ENCODE peak calls at places on chromosomes 1 and 21, in ten cellular contexts. One of them, this sample, is unnamed.

GRCh38 chr1:152141971-152142584 is 16.9 kb downstream of the RPTN start:
- DNase-seq in cardiac fibroblast: peak; percentile 77
- DNase-seq in AG10803: peak; percentile 75
- DNase-seq in Jurkat, Clone E6-1: peak; percentile 22
- DNase-seq in GM06990: no peak
- DNase-seq in brain microvascular endothelial cell: peak; percentile 82
- DNase-seq in tibial nerve: peak; percentile 41
- DNase-seq in naive thymus-derived CD4-positive, alpha-beta T cell: no peak
- DNase-seq in psoas muscle: no peak
- DNase-seq in dorsolateral prefrontal cortex: peak; percentile 57
- DNase-seq in this sample: peak; percentile 61

GRCh38 chr1:96634863-96635262 is 86.7 kb upstream of the PTBP2 start:
- DNase-seq in cardiac fibroblast: no peak
- DNase-seq in AG10803: no peak
- DNase-seq in Jurkat, Clone E6-1: no peak
- DNase-seq in GM06990: no peak
- DNase-seq in brain microvascular endothelial cell: no peak
- DNase-seq in tibial nerve: no peak
- DNase-seq in naive thymus-derived CD4-positive, alpha-beta T cell: no peak
- DNase-seq in psoas muscle: no peak
- DNase-seq in dorsolateral prefrontal cortex: no peak
- DNase-seq in this sample: no peak

GRCh38 chr21:34881894-34882371 is 167.2 kb downstream of the RUNX1 start:
- DNase-seq in cardiac fibroblast: peak; percentile 72
- DNase-seq in AG10803: peak; percentile 81
- DNase-seq in Jurkat, Clone E6-1: no peak
- DNase-seq in GM06990: no peak
- DNase-seq in brain microvascular endothelial cell: no peak
- DNase-seq in tibial nerve: no peak
- DNase-seq in naive thymus-derived CD4-positive, alpha-beta T cell: no peak
- DNase-seq in psoas muscle: no peak
- DNase-seq in dorsolateral prefrontal cortex: no peak
- DNase-seq in this sample: no peak

GRCh38 chr21:43574741-43575465 is 84.4 kb downstream of the HSF2BP start:
- DNase-seq in cardiac fibroblast: no peak
- DNase-seq in AG10803: no peak
- DNase-seq in Jurkat, Clone E6-1: no peak
- DNase-seq in GM06990: no peak
- DNase-seq in brain microvascular endothelial cell: no peak
- DNase-seq in tibial nerve: no peak
- DNase-seq in naive thymus-derived CD4-positive, alpha-beta T cell: no peak
- DNase-seq in psoas muscle: peak; percentile 63
- DNase-seq in dorsolateral prefrontal cortex: peak; percentile 30
- DNase-seq in this sample: no peak

GRCh38 chr21:42091899-42092508 is 20.9 kb downstream of the UMODL1 start:
- DNase-seq in cardiac fibroblast: no peak
- DNase-seq in AG10803: no peak
- DNase-seq in Jurkat, Clone E6-1: no peak
- DNase-seq in GM06990: no peak
- DNase-seq in brain microvascular endothelial cell: no peak
- DNase-seq in tibial nerve: no peak
- DNase-seq in naive thymus-derived CD4-positive, alpha-beta T cell: no peak
- DNase-seq in psoas muscle: no peak
- DNase-seq in dorsolateral prefrontal cortex: no peak
- DNase-seq in this sample: no peak

GRCh38 chr1:234823191-234824176 is 213.5 kb upstream of the IRF2BP2 start:
- DNase-seq in cardiac fibroblast: no peak
- DNase-seq in AG10803: no peak
- DNase-seq in Jurkat, Clone E6-1: no peak
- DNase-seq in GM06990: no peak
- DNase-seq in brain microvascular endothelial cell: no peak
- DNase-seq in tibial nerve: no peak
- DNase-seq in naive thymus-derived CD4-positive, alpha-beta T cell: no peak
- DNase-seq in psoas muscle: no peak
- DNase-seq in dorsolateral prefrontal cortex: no peak
- DNase-seq in this sample: peak; percentile 83

GRCh38 chr1:34970829-34971228 is 14.3 kb downstream of the TMEM35B start:
- DNase-seq in cardiac fibroblast: no peak
- DNase-seq in AG10803: no peak
- DNase-seq in Jurkat, Clone E6-1: no peak
- DNase-seq in GM06990: no peak
- DNase-seq in brain microvascular endothelial cell: no peak
- DNase-seq in tibial nerve: no peak
- DNase-seq in naive thymus-derived CD4-positive, alpha-beta T cell: no peak
- DNase-seq in psoas muscle: no peak
- DNase-seq in dorsolateral prefrontal cortex: no peak
- DNase-seq in this sample: no peak

GRCh38 chr1:221839794-221840395 is 98.0 kb upstream of the DUSP10 start:
- DNase-seq in cardiac fibroblast: peak; percentile 83
- DNase-seq in AG10803: peak; percentile 74
- DNase-seq in Jurkat, Clone E6-1: no peak
- DNase-seq in GM06990: peak; percentile 65
- DNase-seq in brain microvascular endothelial cell: peak; percentile 96
- DNase-seq in tibial nerve: no peak
- DNase-seq in naive thymus-derived CD4-positive, alpha-beta T cell: no peak
- DNase-seq in psoas muscle: peak; percentile 91
- DNase-seq in dorsolateral prefrontal cortex: no peak
- DNase-seq in this sample: peak; percentile 40

GRCh38 chr1:33163621-33164071 is 18.2 kb downstream of the TRIM62 start:
- DNase-seq in cardiac fibroblast: peak; percentile 34
- DNase-seq in AG10803: no peak
- DNase-seq in Jurkat, Clone E6-1: no peak
- DNase-seq in GM06990: no peak
- DNase-seq in brain microvascular endothelial cell: peak; percentile 94
- DNase-seq in tibial nerve: no peak
- DNase-seq in naive thymus-derived CD4-positive, alpha-beta T cell: no peak
- DNase-seq in psoas muscle: no peak
- DNase-seq in dorsolateral prefrontal cortex: no peak
- DNase-seq in this sample: no peak

GRCh38 chr1:25051504-25051903 is 121.4 kb upstream of the RUNX3 start:
- DNase-seq in cardiac fibroblast: no peak
- DNase-seq in AG10803: no peak
- DNase-seq in Jurkat, Clone E6-1: no peak
- DNase-seq in GM06990: no peak
- DNase-seq in brain microvascular endothelial cell: no peak
- DNase-seq in tibial nerve: no peak
- DNase-seq in naive thymus-derived CD4-positive, alpha-beta T cell: no peak
- DNase-seq in psoas muscle: no peak
- DNase-seq in dorsolateral prefrontal cortex: no peak
- DNase-seq in this sample: no peak

GRCh38 chr1:184359909-184360308 is 26.9 kb upstream of the C1orf21 start:
- DNase-seq in cardiac fibroblast: no peak
- DNase-seq in AG10803: no peak
- DNase-seq in Jurkat, Clone E6-1: no peak
- DNase-seq in GM06990: no peak
- DNase-seq in brain microvascular endothelial cell: no peak
- DNase-seq in tibial nerve: no peak
- DNase-seq in naive thymus-derived CD4-positive, alpha-beta T cell: no peak
- DNase-seq in psoas muscle: no peak
- DNase-seq in dorsolateral prefrontal cortex: no peak
- DNase-seq in this sample: no peak

GRCh38 chr1:927741-928140 is 4.0 kb downstream of the SAMD11 start:
- DNase-seq in cardiac fibroblast: no peak
- DNase-seq in AG10803: no peak
- DNase-seq in Jurkat, Clone E6-1: no peak
- DNase-seq in GM06990: no peak
- DNase-seq in brain microvascular endothelial cell: no peak
- DNase-seq in tibial nerve: no peak
- DNase-seq in naive thymus-derived CD4-positive, alpha-beta T cell: no peak
- DNase-seq in psoas muscle: no peak
- DNase-seq in dorsolateral prefrontal cortex: no peak
- DNase-seq in this sample: no peak

GRCh38 chr1:924619-925323 is 1.0 kb downstream of the SAMD11 start:
- DNase-seq in cardiac fibroblast: no peak
- DNase-seq in AG10803: peak; percentile 56
- DNase-seq in Jurkat, Clone E6-1: no peak
- DNase-seq in GM06990: no peak
- DNase-seq in brain microvascular endothelial cell: no peak
- DNase-seq in tibial nerve: no peak
- DNase-seq in naive thymus-derived CD4-positive, alpha-beta T cell: no peak
- DNase-seq in psoas muscle: no peak
- DNase-seq in dorsolateral prefrontal cortex: no peak
- DNase-seq in this sample: no peak

GRCh38 chr1:927234-927633 is 3.5 kb downstream of the SAMD11 start:
- DNase-seq in cardiac fibroblast: no peak
- DNase-seq in AG10803: no peak
- DNase-seq in Jurkat, Clone E6-1: no peak
- DNase-seq in GM06990: no peak
- DNase-seq in brain microvascular endothelial cell: no peak
- DNase-seq in tibial nerve: no peak
- DNase-seq in naive thymus-derived CD4-positive, alpha-beta T cell: no peak
- DNase-seq in psoas muscle: no peak
- DNase-seq in dorsolateral prefrontal cortex: no peak
- DNase-seq in this sample: no peak

GRCh38 chr1:923991-924618 is 382 bp downstream of the SAMD11 start:
- DNase-seq in cardiac fibroblast: no peak
- DNase-seq in AG10803: no peak
- DNase-seq in Jurkat, Clone E6-1: no peak
- DNase-seq in GM06990: no peak
- DNase-seq in brain microvascular endothelial cell: no peak
- DNase-seq in tibial nerve: no peak
- DNase-seq in naive thymus-derived CD4-positive, alpha-beta T cell: no peak
- DNase-seq in psoas muscle: no peak
- DNase-seq in dorsolateral prefrontal cortex: no peak
- DNase-seq in this sample: no peak

GRCh38 chr1:925532-926421 is 2.1 kb downstream of the SAMD11 start:
- DNase-seq in cardiac fibroblast: no peak
- DNase-seq in AG10803: peak; percentile 53
- DNase-seq in Jurkat, Clone E6-1: no peak
- DNase-seq in GM06990: no peak
- DNase-seq in brain microvascular endothelial cell: no peak
- DNase-seq in tibial nerve: no peak
- DNase-seq in naive thymus-derived CD4-positive, alpha-beta T cell: no peak
- DNase-seq in psoas muscle: no peak
- DNase-seq in dorsolateral prefrontal cortex: no peak
- DNase-seq in this sample: no peak
- H3K4me3 ChIP-seq in cardiac fibroblast: no peak overlapping the region
- H3K4me3 ChIP-seq in AG10803: peak overlapping the region; percentile 55
- H3K4me3 ChIP-seq in Jurkat, Clone E6-1: no peak overlapping the region
- H3K4me3 ChIP-seq in GM06990: no peak overlapping the region
- H3K4me3 ChIP-seq in brain microvascular endothelial cell: peak overlapping the region; percentile 32
- H3K4me3 ChIP-seq in tibial nerve: peak overlapping the region; percentile 44
- H3K4me3 ChIP-seq in naive thymus-derived CD4-positive, alpha-beta T cell: no peak overlapping the region
- H3K4me3 ChIP-seq in psoas muscle: peak overlapping the region; percentile 61
- H3K4me3 ChIP-seq in dorsolateral prefrontal cortex: peak overlapping the region; percentile 7
- H3K4me3 ChIP-seq in this sample: peak overlapping the region; percentile 23

GRCh38 chr1:209650454-209650853 is 1.8 kb downstream of the LAMB3 start:
- DNase-seq in cardiac fibroblast: peak; percentile 35
- DNase-seq in AG10803: peak; percentile 57
- DNase-seq in Jurkat, Clone E6-1: no peak
- DNase-seq in GM06990: no peak
- DNase-seq in brain microvascular endothelial cell: no peak
- DNase-seq in tibial nerve: no peak
- DNase-seq in naive thymus-derived CD4-positive, alpha-beta T cell: no peak
- DNase-seq in psoas muscle: no peak
- DNase-seq in dorsolateral prefrontal cortex: no peak
- DNase-seq in this sample: no peak

GRCh38 chr1:209647212-209647611 is 5.0 kb downstream of the LAMB3 start:
- DNase-seq in cardiac fibroblast: no peak
- DNase-seq in AG10803: no peak
- DNase-seq in Jurkat, Clone E6-1: no peak
- DNase-seq in GM06990: no peak
- DNase-seq in brain microvascular endothelial cell: no peak
- DNase-seq in tibial nerve: no peak
- DNase-seq in naive thymus-derived CD4-positive, alpha-beta T cell: no peak
- DNase-seq in psoas muscle: no peak
- DNase-seq in dorsolateral prefrontal cortex: no peak
- DNase-seq in this sample: no peak

GRCh38 chr1:209648931-209649776 is 3.1 kb downstream of the LAMB3 start:
- DNase-seq in cardiac fibroblast: peak; percentile 91
- DNase-seq in AG10803: peak; percentile 86
- DNase-seq in Jurkat, Clone E6-1: no peak
- DNase-seq in GM06990: no peak
- DNase-seq in brain microvascular endothelial cell: peak; percentile 87
- DNase-seq in tibial nerve: no peak
- DNase-seq in naive thymus-derived CD4-positive, alpha-beta T cell: no peak
- DNase-seq in psoas muscle: no peak
- DNase-seq in dorsolateral prefrontal cortex: no peak
- DNase-seq in this sample: no peak

GRCh38 chr1:209646558-209646957 is 5.7 kb downstream of the LAMB3 start:
- DNase-seq in cardiac fibroblast: peak; percentile 34
- DNase-seq in AG10803: peak; percentile 68
- DNase-seq in Jurkat, Clone E6-1: no peak
- DNase-seq in GM06990: no peak
- DNase-seq in brain microvascular endothelial cell: no peak
- DNase-seq in tibial nerve: no peak
- DNase-seq in naive thymus-derived CD4-positive, alpha-beta T cell: no peak
- DNase-seq in psoas muscle: no peak
- DNase-seq in dorsolateral prefrontal cortex: no peak
- DNase-seq in this sample: no peak

GRCh38 chr1:209648366-209648765 is 3.9 kb downstream of the LAMB3 start:
- DNase-seq in cardiac fibroblast: no peak
- DNase-seq in AG10803: no peak
- DNase-seq in Jurkat, Clone E6-1: no peak
- DNase-seq in GM06990: no peak
- DNase-seq in brain microvascular endothelial cell: no peak
- DNase-seq in tibial nerve: no peak
- DNase-seq in naive thymus-derived CD4-positive, alpha-beta T cell: no peak
- DNase-seq in psoas muscle: no peak
- DNase-seq in dorsolateral prefrontal cortex: no peak
- DNase-seq in this sample: no peak
- H3K4me3 ChIP-seq in cardiac fibroblast: no peak overlapping the region
- H3K4me3 ChIP-seq in AG10803: no peak overlapping the region
- H3K4me3 ChIP-seq in Jurkat, Clone E6-1: no peak overlapping the region
- H3K4me3 ChIP-seq in GM06990: no peak overlapping the region
- H3K4me3 ChIP-seq in brain microvascular endothelial cell: no peak overlapping the region
- H3K4me3 ChIP-seq in tibial nerve: no peak overlapping the region
- H3K4me3 ChIP-seq in naive thymus-derived CD4-positive, alpha-beta T cell: no peak overlapping the region
- H3K4me3 ChIP-seq in psoas muscle: no peak overlapping the region
- H3K4me3 ChIP-seq in dorsolateral prefrontal cortex: no peak overlapping the region
- H3K4me3 ChIP-seq in this sample: no peak overlapping the region

DNA sequence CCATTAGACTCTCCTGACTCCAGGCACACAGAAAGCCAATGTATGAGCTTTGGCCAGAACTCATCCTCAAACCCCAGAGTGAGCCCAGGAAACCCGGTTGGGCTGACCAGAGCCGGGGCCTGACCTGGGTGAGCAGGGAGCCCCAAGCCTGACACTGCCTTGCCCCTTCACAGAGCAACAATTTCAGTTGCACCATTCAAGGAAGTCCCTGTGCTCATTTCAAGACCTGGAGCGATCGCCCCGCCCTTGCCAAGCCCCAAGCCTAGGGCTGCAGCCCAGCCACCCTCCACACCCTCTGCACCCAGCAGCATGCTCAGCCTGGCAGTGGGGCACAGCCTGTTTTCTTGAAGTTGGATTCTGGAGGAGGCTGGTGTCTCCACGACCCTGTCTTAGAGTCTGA is 2.3 kb downstream of the NBL1 start:
- DNase-seq in cardiac fibroblast: no peak
- DNase-seq in AG10803: no peak
- DNase-seq in Jurkat, Clone E6-1: no peak
- DNase-seq in GM06990: no peak
- DNase-seq in brain microvascular endothelial cell: no peak
- DNase-seq in tibial nerve: no peak
- DNase-seq in naive thymus-derived CD4-positive, alpha-beta T cell: no peak
- DNase-seq in psoas muscle: no peak
- DNase-seq in dorsolateral prefrontal cortex: no peak
- DNase-seq in this sample: no peak
- H3K4me3 ChIP-seq in cardiac fibroblast: peak overlapping the region; percentile 77
- H3K4me3 ChIP-seq in AG10803: peak overlapping the region; percentile 82
- H3K4me3 ChIP-seq in Jurkat, Clone E6-1: no peak overlapping the region
- H3K4me3 ChIP-seq in GM06990: no peak overlapping the region
- H3K4me3 ChIP-seq in brain microvascular endothelial cell: peak overlapping the region; percentile 87
- H3K4me3 ChIP-seq in tibial nerve: no peak overlapping the region
- H3K4me3 ChIP-seq in naive thymus-derived CD4-positive, alpha-beta T cell: no peak overlapping the region
- H3K4me3 ChIP-seq in psoas muscle: peak overlapping the region; percentile 71
- H3K4me3 ChIP-seq in dorsolateral prefrontal cortex: peak overlapping the region; percentile 77
- H3K4me3 ChIP-seq in this sample: no peak overlapping the region

GRCh38 chr21:36542312-36543101 is 62.6 kb upstream of the CLDN14 start:
- DNase-seq in cardiac fibroblast: no peak
- DNase-seq in AG10803: no peak
- DNase-seq in Jurkat, Clone E6-1: no peak
- DNase-seq in GM06990: peak; percentile 80
- DNase-seq in brain microvascular endothelial cell: no peak
- DNase-seq in tibial nerve: no peak
- DNase-seq in naive thymus-derived CD4-positive, alpha-beta T cell: no peak
- DNase-seq in psoas muscle: no peak
- DNase-seq in dorsolateral prefrontal cortex: no peak
- DNase-seq in this sample: no peak
- H3K4me3 ChIP-seq in cardiac fibroblast: no peak overlapping the region
- H3K4me3 ChIP-seq in AG10803: no peak overlapping the region
- H3K4me3 ChIP-seq in Jurkat, Clone E6-1: no peak overlapping the region
- H3K4me3 ChIP-seq in GM06990: peak overlapping the region; percentile 79
- H3K4me3 ChIP-seq in brain microvascular endothelial cell: no peak overlapping the region
- H3K4me3 ChIP-seq in tibial nerve: no peak overlapping the region
- H3K4me3 ChIP-seq in naive thymus-derived CD4-positive, alpha-beta T cell: no peak overlapping the region
- H3K4me3 ChIP-seq in psoas muscle: no peak overlapping the region
- H3K4me3 ChIP-seq in dorsolateral prefrontal cortex: no peak overlapping the region
- H3K4me3 ChIP-seq in this sample: no peak overlapping the region

This sample was measured in Caco-2.